ENCODE peak calls at places on chromosomes 13 and 19, in eight cellular contexts. O, E, I, F, K, A, C and U are unnamed samples.

GRCh38 chr13:78603240-78603947 is at the start of gene POU4F1:
- DNase-seq in I (no peak), F (peak; percentile 72), E (peak; percentile 48), A (peak; percentile 71), C (no peak), O (no peak), K (no peak), U (no peak)

GRCh38 chr19:13010992-13011652 is 15.8 kb downstream of the NFIX start:
- DNase-seq in A (no peak), F (no peak), O (no peak), E (no peak), C (no peak), I (no peak), K (no peak), U (no peak)

GRCh38 chr19:10782795-10783194 is 53.2 kb downstream of the TMED1 start:
- DNase-seq in I (no peak), F (no peak), K (no peak), O (peak; percentile 52), C (no peak), E (no peak), A (no peak), U (no peak)

GRCh38 chr19:55460670-55461258 is 678 bp downstream of the ISOC2 start:
- DNase-seq in A (peak; percentile 90), I (peak; percentile 86), C (peak; percentile 68), K (peak; percentile 90), O (peak; percentile 90), E (no peak), F (peak; percentile 83), U (peak; percentile 48)

GRCh38 chr13:112241288-112241687 is 134.9 kb upstream of the SPACA7 start:
- DNase-seq in C (no peak), E (no peak), F (no peak), A (no peak), K (no peak), O (no peak), I (no peak), U (no peak)

GRCh38 chr13:67283602-67284001 is 53.5 kb upstream of the PCDH9 start:
- DNase-seq in E (no peak), O (no peak), I (no peak), C (no peak), F (no peak), A (no peak), K (no peak), U (no peak)

GRCh38 chr13:46648166-46648607 is 95.2 kb downstream of the LRCH1 start:
- DNase-seq in E (no peak), F (peak; percentile 83), C (no peak), O (no peak), K (no peak), A (peak; percentile 56), I (no peak), U (no peak)

GRCh38 chr19:49799798-49800376 is 13.2 kb downstream of the FUZ start:
- DNase-seq in I (peak; percentile 59), O (no peak), E (no peak), C (no peak), F (peak; percentile 46), A (no peak), K (no peak), U (no peak)

GRCh38 chr13:51895906-51896888 is 34.4 kb downstream of the CCDC70 start:
- DNase-seq in O (peak; percentile 43), E (peak; percentile 30), I (no peak), K (no peak), C (no peak), A (peak; percentile 69), F (peak; percentile 71), U (peak; percentile 7)

GRCh38 chr19:37970699-37971098 is 63.7 kb downstream of the SIPA1L3 start:
- DNase-seq in I (no peak), A (no peak), C (no peak), F (no peak), K (peak; percentile 2), E (no peak), O (no peak), U (no peak)

GRCh38 chr19:17455711-17456123 is 5.0 kb downstream of the NXNL1 start:
- DNase-seq in F (no peak), I (no peak), C (no peak), E (no peak), K (no peak), O (no peak), A (no peak), U (no peak)

GRCh38 chr19:54191671-54192453 is 754 bp downstream of the TSEN34 start:
- DNase-seq in C (no peak), I (no peak), O (no peak), E (no peak), F (no peak), K (no peak), A (no peak), U (no peak)

GRCh38 chr13:74134777-74135305 is 637 bp upstream of the KLF12 start:
- DNase-seq in O (peak; percentile 58), C (peak; percentile 16), F (peak; percentile 71), A (peak; percentile 71), I (peak; percentile 85), E (peak; percentile 65), K (peak; percentile 84), U (no peak)

GRCh38 chr19:7904074-7905020 is 670 bp downstream of the MAP2K7 start:
- DNase-seq in I (no peak), F (peak; percentile 80), K (peak; percentile 81), A (peak; percentile 54), E (peak; percentile 67), C (no peak), O (no peak), U (no peak)

GRCh38 chr13:98385591-98385990 is 191.3 kb downstream of the STK24 start:
- DNase-seq in O (no peak), F (no peak), C (no peak), E (no peak), K (no peak), A (no peak), I (no peak), U (no peak)

GRCh38 chr19:6800991-6801396 is 28.5 kb downstream of the VAV1 start:
- DNase-seq in O (no peak), F (no peak), K (no peak), C (no peak), E (peak; percentile 11), I (no peak), A (no peak), U (no peak)

GRCh38 chr19:6801397-6802086 is 29.0 kb downstream of the VAV1 start:
- DNase-seq in K (peak; percentile 82), O (peak; percentile 57), C (no peak), A (peak; percentile 0), F (peak; percentile 91), I (peak; percentile 75), E (peak; percentile 87), U (no peak)

GRCh38 chr19:6802336-6803035 is 30.0 kb downstream of the VAV1 start:
- DNase-seq in I (peak; percentile 72), O (peak; percentile 29), F (peak; percentile 81), E (peak; percentile 78), C (no peak), K (peak; percentile 71), A (no peak), U (no peak)

GRCh38 chr19:6806488-6806887 is 34.0 kb downstream of the VAV1 start:
- DNase-seq in E (no peak), K (no peak), I (no peak), O (no peak), A (no peak), C (no peak), F (no peak), U (no peak)

GRCh38 chr19:6803036-6803404 is 30.5 kb downstream of the VAV1 start:
- DNase-seq in A (no peak), C (no peak), O (no peak), E (no peak), K (no peak), I (no peak), F (no peak), U (no peak)
- H3K4me3 ChIP-seq in A (no peak overlapping the region), C (no peak overlapping the region), O (no peak overlapping the region), E (no peak overlapping the region), K (no peak overlapping the region), I (no peak overlapping the region), F (no peak overlapping the region), U (no peak overlapping the region)

GRCh38 chr13:87677043-87677333 is 5.8 kb downstream of the SLITRK5 start:
- DNase-seq in I (no peak), K (no peak), E (no peak), O (no peak), F (no peak), C (no peak), A (no peak), U (no peak)
- H3K27me3 ChIP-seq in I (peaks cover 12% of the 10 kb centered on the region), K (peaks cover 58% of the 10 kb centered on the region), E (peaks cover 22% of the 10 kb centered on the region), O (peaks cover 73% of the 10 kb centered on the region), F (peaks cover 35% of the 10 kb centered on the region), C (no peaks in the 10 kb centered on the region), A (peaks cover 86% of the 10 kb centered on the region), U (peaks cover 29% of the 10 kb centered on the region)

GRCh38 chr19:51001495-51001894 is at the start of gene KLK8:
- DNase-seq in C (no peak), E (no peak), I (no peak), O (no peak), F (no peak), K (no peak), A (no peak), U (no peak)

GRCh38 chr19:51002101-51002532 is 713 bp upstream of the KLK8 start:
- DNase-seq in K (no peak), E (no peak), F (no peak), C (no peak), A (no peak), I (no peak), O (no peak), U (no peak)

GRCh38 chr19:51003316-51003715 is 1.9 kb upstream of the KLK8 start:
- DNase-seq in F (no peak), I (no peak), K (no peak), O (no peak), A (no peak), C (no peak), E (no peak), U (no peak)

GRCh38 chr19:51000981-51001380 is 423 bp downstream of the KLK8 start:
- DNase-seq in F (no peak), A (no peak), O (no peak), K (no peak), I (no peak), C (no peak), E (no peak), U (no peak)

DNA sequence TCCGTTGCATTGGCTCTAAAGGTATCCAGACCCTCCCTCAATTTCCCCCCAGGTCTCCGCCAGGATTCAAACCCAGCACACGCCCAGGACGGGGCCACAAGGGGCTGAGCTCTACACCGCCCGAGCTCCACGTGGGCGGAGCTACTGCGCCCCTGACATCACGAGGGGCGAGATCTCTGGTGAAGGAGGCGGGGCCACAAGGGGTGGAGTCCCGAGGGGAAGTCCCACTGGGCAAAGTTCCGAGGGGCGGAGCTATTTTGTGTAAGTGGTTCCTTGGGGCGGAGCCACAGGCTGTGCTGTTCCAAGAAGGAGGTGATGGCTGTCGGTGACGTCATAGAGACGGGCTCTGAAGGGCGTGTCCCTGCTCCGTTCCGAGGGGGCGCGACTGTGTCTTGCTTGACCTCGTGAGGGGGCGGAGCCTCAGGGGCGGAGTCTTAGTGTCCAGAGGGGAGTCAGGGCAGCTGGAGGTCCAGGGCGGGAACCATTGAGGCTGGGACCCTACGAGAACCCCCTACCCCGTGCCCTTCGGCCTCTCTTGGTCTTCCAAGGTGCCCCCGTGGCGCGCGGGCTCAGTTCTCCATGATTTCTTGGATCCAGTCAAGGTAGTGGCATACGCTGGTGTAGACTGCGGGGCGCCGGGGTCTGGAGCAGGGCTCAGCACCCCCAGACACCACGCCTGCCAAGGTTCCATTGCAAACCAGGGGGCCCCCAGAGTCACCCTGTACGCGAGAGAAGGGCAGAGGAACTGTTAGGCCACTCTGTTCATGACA is 1.3 kb upstream of the KLK8 start:
- DNase-seq in E (no peak), O (no peak), K (no peak), I (no peak), F (no peak), A (peak; percentile 22), C (peak; percentile 22), U (no peak)
- H3K4me3 ChIP-seq in E (no peak overlapping the region), O (no peak overlapping the region), K (no peak overlapping the region), I (no peak overlapping the region), F (no peak overlapping the region), A (no peak overlapping the region), C (no peak overlapping the region), U (no peak overlapping the region)

GRCh38 chr19:6586726-6587092 is 4.2 kb downstream of the CD70 start:
- DNase-seq in F (no peak), I (no peak), C (no peak), A (no peak), E (no peak), K (no peak), O (no peak), U (no peak)
- H3K27me3 ChIP-seq in F (peaks cover 20% of the 10 kb centered on the region), I (no peaks in the 10 kb centered on the region), C (no peaks in the 10 kb centered on the region), A (peaks cover 66% of the 10 kb centered on the region), E (peaks cover 23% of the 10 kb centered on the region), K (peaks cover 83% of the 10 kb centered on the region), O (peaks cover 88% of the 10 kb centered on the region), U (peaks cover 34% of the 10 kb centered on the region)